ENCODE peak calls at places on chromosomes 6 and 20, in eight cellular contexts. A is Right ventricle myocardium inferior, L is ovary, W is amniotic epithelial cell, O is T-cell, V is caudate nucleus, K is posterior cingulate gyrus, R is GM19239. N is an unnamed sample.

GRCh38 chr6:92748131-92748530 is 671.2 kb downstream of the EPHA7 start:
- DNase-seq in W (peak; percentile 36), L (no peak), K (no peak), O (no peak), A (no peak), V (no peak), R (no peak), N (no peak)

GRCh38 chr6:117906905-117907599 is at the start of gene SLC35F1:
- DNase-seq in O (no peak), K (peak; percentile 88), R (peak; percentile 39), L (peak; percentile 20), V (peak; percentile 72), A (no peak), W (peak; percentile 13), N (no peak)

GRCh38 chr20:46350986-46351267 is 42.6 kb upstream of the CDH22 start:
- DNase-seq in L (no peak), R (no peak), A (peak; percentile 43), O (no peak), K (peak; percentile 69), V (no peak), W (no peak), N (no peak)

GRCh38 chr6:144467153-144467762 is 182.1 kb downstream of the UTRN start:
- DNase-seq in L (no peak), K (no peak), R (no peak), W (no peak), A (no peak), O (no peak), V (no peak), N (no peak)

GRCh38 chr6:117440558-117441525 is 15.1 kb upstream of the ROS1 start:
- DNase-seq in V (no peak), W (peak; percentile 95), K (no peak), O (no peak), L (no peak), A (no peak), R (no peak), N (no peak)

GRCh38 chr6:114712129-114712662 is 369.4 kb upstream of the HS3ST5 start:
- DNase-seq in L (no peak), A (no peak), R (no peak), W (no peak), K (no peak), V (no peak), O (no peak), N (no peak)

GRCh38 chr6:37435816-37436215 is 2.8 kb downstream of the CMTR1 start:
- DNase-seq in L (no peak), R (no peak), K (no peak), W (no peak), V (no peak), O (no peak), A (no peak), N (no peak)

GRCh38 chr6:96212076-96212475 is 196.3 kb downstream of the FUT9 start:
- DNase-seq in V (no peak), W (no peak), A (no peak), O (no peak), K (no peak), L (no peak), R (no peak), N (no peak)

GRCh38 chr6:43803783-43804549 is 34.0 kb downstream of the VEGFA start:
- DNase-seq in O (no peak), V (no peak), L (no peak), W (peak; percentile 64), R (no peak), A (peak; percentile 45), K (no peak), N (no peak)

GRCh38 chr6:11197175-11197535 is 35.3 kb downstream of the NEDD9 start:
- DNase-seq in K (no peak), V (no peak), W (peak; percentile 81), L (no peak), A (no peak), R (no peak), O (no peak), N (no peak)

GRCh38 chr6:133724726-133725125 is 164.2 kb upstream of the TCF21 start:
- DNase-seq in O (no peak), W (peak; percentile 52), K (no peak), R (no peak), V (no peak), L (no peak), A (no peak), N (no peak)

GRCh38 chr6:139370047-139370706 is 4.3 kb downstream of the CITED2 start:
- DNase-seq in A (no peak), K (no peak), W (peak; percentile 93), L (no peak), R (no peak), V (no peak), O (no peak), N (no peak)

GRCh38 chr20:5727018-5727515 is 23.1 kb upstream of the SHLD1 start:
- DNase-seq in K (no peak), V (no peak), A (no peak), W (no peak), O (no peak), L (no peak), R (no peak), N (no peak)

GRCh38 chr6:113277111-113277510 is 580.0 kb upstream of the MARCKS start:
- DNase-seq in A (no peak), W (no peak), R (no peak), O (no peak), L (no peak), K (no peak), V (no peak), N (no peak)

GRCh38 chr6:22026160-22026678 is 270.6 kb downstream of the PRL start:
- DNase-seq in V (no peak), O (no peak), L (no peak), R (no peak), A (no peak), K (no peak), W (peak; percentile 45), N (no peak)

GRCh38 chr20:64247312-64247627 is 8.3 kb upstream of the PCMTD2 start:
- DNase-seq in R (no peak), A (no peak), L (peak; percentile 7), V (no peak), K (peak; percentile 64), O (no peak), W (no peak), N (no peak)

GRCh38 chr6:90103056-90103793 is 193.4 kb downstream of the BACH2 start:
- DNase-seq in R (no peak), K (no peak), L (no peak), W (no peak), A (no peak), V (no peak), O (no peak), N (no peak)

GRCh38 chr6:146883640-146884531 is 285.1 kb downstream of the ADGB start:
- DNase-seq in V (no peak), A (no peak), L (no peak), K (no peak), W (no peak), O (no peak), R (no peak), N (no peak)

GRCh38 chr6:45965007-45965406 is 50.7 kb downstream of the CLIC5 start:
- DNase-seq in O (no peak), V (no peak), W (peak; percentile 38), L (no peak), R (no peak), A (no peak), K (no peak), N (no peak)

GRCh38 chr20:31675828-31676533 is 38.3 kb downstream of the COX4I2 start:
- DNase-seq in A (no peak), K (no peak), V (peak; percentile 52), W (peak; percentile 99), R (no peak), L (peak; percentile 35), O (peak; percentile 65), N (no peak)

GRCh38 chr20:4961746-4962145 is 39.6 kb downstream of the SLC23A2 start:
- DNase-seq in O (peak; percentile 44), A (no peak), R (no peak), W (peak; percentile 98), L (no peak), K (no peak), V (no peak), N (no peak)

GRCh38 chr6:132693478-132693877 is 20.4 kb downstream of the VNN1 start:
- DNase-seq in A (no peak), V (no peak), O (no peak), L (no peak), R (no peak), K (no peak), W (peak; percentile 82), N (no peak)

GRCh38 chr20:32468313-32468640 is 110.1 kb downstream of the ASXL1 start:
- DNase-seq in L (no peak), W (no peak), K (no peak), V (no peak), R (no peak), O (no peak), A (no peak), N (no peak)

GRCh38 chr6:33416386-33417126 is 1.4 kb downstream of the CUTA start:
- DNase-seq in O (no peak), L (no peak), K (no peak), V (no peak), A (no peak), W (no peak), R (no peak), N (no peak)

GRCh38 chr6:116419069-116419468 is 42.1 kb upstream of the CALHM6 start:
- DNase-seq in O (no peak), V (no peak), L (no peak), W (peak; percentile 31), A (no peak), R (no peak), K (no peak), N (no peak)

GRCh38 chr6:126170875-126171489 is 168.9 kb upstream of the CENPW start:
- DNase-seq in O (peak; percentile 10), W (peak; percentile 30), V (no peak), K (no peak), A (no peak), R (no peak), L (no peak), N (no peak)

GRCh38 chr20:57781901-57782300 is 72.1 kb upstream of the PMEPA1 start:
- DNase-seq in O (no peak), L (no peak), R (no peak), A (no peak), V (no peak), W (no peak), K (no peak), N (no peak)

GRCh38 chr20:57804470-57805250 is 94.8 kb upstream of the PMEPA1 start:
- DNase-seq in R (no peak), A (no peak), W (no peak), K (no peak), V (no peak), L (no peak), O (no peak), N (no peak)

GRCh38 chr6:112503210-112503609 is 156.1 kb downstream of the RFPL4B start:
- DNase-seq in W (no peak), V (peak; percentile 8), A (no peak), R (no peak), K (no peak), L (no peak), O (no peak), N (no peak)

GRCh38 chr6:133130863-133131262 is 110.3 kb upstream of the EYA4 start:
- DNase-seq in O (no peak), R (no peak), A (peak; percentile 75), V (no peak), K (peak; percentile 92), L (no peak), W (peak; percentile 14), N (no peak)

GRCh38 chr6:121886223-121886830 is 450.9 kb downstream of the GJA1 start:
- DNase-seq in R (no peak), L (no peak), A (no peak), V (no peak), W (peak; percentile 77), K (no peak), O (no peak), N (no peak)

GRCh38 chr6:164105705-164106104 is 691.2 kb downstream of the QKI start:
- DNase-seq in K (no peak), R (no peak), L (no peak), A (no peak), W (no peak), V (no peak), O (no peak), N (no peak)

GRCh38 chr6:11525468-11526155 is 11.9 kb upstream of the TMEM170B start:
- DNase-seq in V (no peak), L (no peak), W (peak; percentile 96), O (no peak), K (no peak), A (no peak), R (no peak), N (peak; percentile 63)

GRCh38 chr6:9921366-9921765 is 493.5 kb downstream of the TFAP2A start:
- DNase-seq in O (no peak), R (no peak), L (no peak), A (no peak), V (no peak), K (no peak), W (no peak), N (no peak)

N was measured in aorta.